ENCODE peak calls at places on chromosomes 7 and 10, in four cellular contexts. One of them, this sample, is unnamed.
A peak's percentile ranks its signal among the peaks of the same experiment; 100 is the strongest.

GRCh38 chr10:33238643-33239042 is 95.8 kb downstream of the NRP1 start:
- DNase-seq in right lobe of liver: no peak
- DNase-seq in endodermal cell: no peak
- DNase-seq in GM23338: no peak
- DNase-seq in this sample: no peak

GRCh38 chr7:27198871-27199801 is 755 bp downstream of the HOXA13 start:
- DNase-seq in endodermal cell: peak; percentile 83
- DNase-seq in right lobe of liver: no peak
- DNase-seq in GM23338: peak; percentile 70
- DNase-seq in this sample: no peak

GRCh38 chr7:24728503-24729364 is 28.5 kb downstream of the GSDME start:
- DNase-seq in endodermal cell: no peak
- DNase-seq in right lobe of liver: no peak
- DNase-seq in GM23338: no peak
- DNase-seq in this sample: no peak

GRCh38 chr10:132498562-132499366 is 38.8 kb upstream of the INPP5A start:
- DNase-seq in right lobe of liver: no peak
- DNase-seq in endodermal cell: no peak
- DNase-seq in GM23338: no peak
- DNase-seq in this sample: no peak

GRCh38 chr7:19408821-19409220 is 263.6 kb upstream of the FERD3L start:
- DNase-seq in GM23338: no peak
- DNase-seq in right lobe of liver: no peak
- DNase-seq in endodermal cell: no peak
- DNase-seq in this sample: no peak

GRCh38 chr7:130758429-130759056 is 24.5 kb upstream of the KLF14 start:
- DNase-seq in right lobe of liver: no peak
- DNase-seq in GM23338: peak; percentile 68
- DNase-seq in endodermal cell: no peak
- DNase-seq in this sample: no peak

GRCh38 chr7:128892521-128893250 is 17.8 kb downstream of the KCP start:
- DNase-seq in GM23338: no peak
- DNase-seq in endodermal cell: no peak
- DNase-seq in right lobe of liver: no peak
- DNase-seq in this sample: no peak

GRCh38 chr7:158495780-158496179 is 91.8 kb downstream of the PTPRN2 start:
- DNase-seq in endodermal cell: peak; percentile 87
- DNase-seq in GM23338: peak; percentile 67
- DNase-seq in right lobe of liver: no peak
- DNase-seq in this sample: no peak

GRCh38 chr7:111168182-111168581 is 77.3 kb downstream of the LRRN3 start:
- DNase-seq in right lobe of liver: no peak
- DNase-seq in endodermal cell: no peak
- DNase-seq in GM23338: no peak
- DNase-seq in this sample: no peak

GRCh38 chr10:58335306-58336005 is 650 bp downstream of the UBE2D1 start:
- DNase-seq in right lobe of liver: peak; percentile 50
- DNase-seq in GM23338: peak; percentile 53
- DNase-seq in endodermal cell: peak; percentile 77
- DNase-seq in this sample: no peak

GRCh38 chr7:157339777-157340677 is 3.2 kb downstream of the DNAJB6 start:
- DNase-seq in endodermal cell: peak; percentile 88
- DNase-seq in right lobe of liver: peak; percentile 62
- DNase-seq in GM23338: peak; percentile 78
- DNase-seq in this sample: peak; percentile 45

GRCh38 chr10:27158421-27158820 is 3.3 kb downstream of the MASTL start:
- DNase-seq in right lobe of liver: no peak
- DNase-seq in endodermal cell: no peak
- DNase-seq in GM23338: no peak
- DNase-seq in this sample: no peak

GRCh38 chr10:75438275-75438674 is 6.9 kb downstream of the LRMDA start:
- DNase-seq in endodermal cell: no peak
- DNase-seq in right lobe of liver: peak; percentile 83
- DNase-seq in GM23338: no peak
- DNase-seq in this sample: no peak

GRCh38 chr10:14356921-14357320 is 26.2 kb upstream of the FRMD4A start:
- DNase-seq in GM23338: no peak
- DNase-seq in right lobe of liver: no peak
- DNase-seq in endodermal cell: no peak
- DNase-seq in this sample: no peak

GRCh38 chr10:29306688-29307087 is 17.8 kb downstream of the LYZL1 start:
- DNase-seq in GM23338: no peak
- DNase-seq in endodermal cell: no peak
- DNase-seq in right lobe of liver: no peak
- DNase-seq in this sample: no peak
- TF ChIP-seq CTCF in GM23338: no peak
- TF ChIP-seq CTCF in endodermal cell: no peak
- TF ChIP-seq CTCF in right lobe of liver: no peak
- TF ChIP-seq CTCF in this sample: no peak

DNA sequence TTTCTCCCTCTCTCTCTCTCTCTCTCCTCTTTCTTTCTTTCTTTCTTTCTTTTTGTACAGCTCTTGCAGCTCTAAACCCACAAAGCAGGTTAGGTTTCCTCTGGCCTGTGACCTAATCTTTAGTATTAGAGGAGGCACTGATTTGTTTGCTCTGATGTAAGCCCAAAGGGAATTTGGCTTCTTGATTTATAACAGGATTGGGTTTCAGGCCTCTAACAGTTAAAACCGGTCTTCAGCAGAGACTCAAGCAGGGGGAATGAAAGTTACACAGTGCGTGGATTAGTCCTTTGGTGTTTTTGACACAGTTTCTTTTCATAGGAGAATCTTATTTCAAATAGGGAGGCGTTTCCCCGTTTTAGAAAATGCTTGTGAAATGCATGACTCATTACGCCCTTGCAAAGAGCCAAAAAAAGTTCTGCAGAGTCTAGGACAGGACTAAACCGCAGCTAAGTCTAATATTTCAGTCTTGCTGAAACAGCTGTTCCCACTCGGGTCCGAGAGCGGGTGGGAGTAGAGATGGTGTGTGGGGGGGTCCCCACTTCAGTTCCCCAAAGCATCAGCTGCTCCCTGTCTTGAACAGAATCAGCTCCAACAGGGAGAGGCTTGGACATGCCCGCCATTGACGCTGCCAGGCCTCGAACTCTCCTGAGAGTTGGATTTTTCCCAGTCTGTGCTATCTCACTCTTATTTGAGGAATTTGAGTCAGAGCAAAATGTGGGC is 296.5 kb upstream of the PITRM1 start:
- DNase-seq in GM23338: no peak
- DNase-seq in right lobe of liver: no peak
- DNase-seq in endodermal cell: no peak
- DNase-seq in this sample: no peak
- H3K4me1 ChIP-seq in GM23338: peaks cover 15% of the 10 kb centered on the region
- H3K4me1 ChIP-seq in right lobe of liver: no peaks in the 10 kb centered on the region
- H3K4me1 ChIP-seq in endodermal cell: no peaks in the 10 kb centered on the region
- H3K4me1 ChIP-seq in this sample: peaks cover 10% of the 10 kb centered on the region

GRCh38 chr10:120946497-120946896 is 95.3 kb downstream of the WDR11 start:
- DNase-seq in endodermal cell: no peak
- DNase-seq in GM23338: no peak
- DNase-seq in right lobe of liver: no peak
- DNase-seq in this sample: no peak

GRCh38 chr10:120951288-120951687 is 100.1 kb downstream of the WDR11 start:
- DNase-seq in GM23338: peak; percentile 14
- DNase-seq in right lobe of liver: no peak
- DNase-seq in endodermal cell: peak; percentile 55
- DNase-seq in this sample: no peak

GRCh38 chr10:120948889-120949382 is 97.8 kb downstream of the WDR11 start:
- DNase-seq in endodermal cell: peak; percentile 92
- DNase-seq in right lobe of liver: peak; percentile 60
- DNase-seq in GM23338: peak; percentile 86
- DNase-seq in this sample: no peak

GRCh38 chr10:120950103-120950561 is 99.0 kb downstream of the WDR11 start:
- DNase-seq in GM23338: peak; percentile 64
- DNase-seq in endodermal cell: peak; percentile 86
- DNase-seq in right lobe of liver: no peak
- DNase-seq in this sample: no peak

GRCh38 chr10:120949511-120950102 is 98.4 kb downstream of the WDR11 start:
- DNase-seq in endodermal cell: peak; percentile 72
- DNase-seq in GM23338: peak; percentile 48
- DNase-seq in right lobe of liver: no peak
- DNase-seq in this sample: no peak
- H3K4me3 ChIP-seq in endodermal cell: peak overlapping the region; percentile 79
- H3K4me3 ChIP-seq in GM23338: peak overlapping the region; percentile 84
- H3K4me3 ChIP-seq in right lobe of liver: no peak overlapping the region
- H3K4me3 ChIP-seq in this sample: peak overlapping the region; percentile 44

GRCh38 chr7:100109521-100110163 is 8.2 kb downstream of the AP4M1 start:
- DNase-seq in endodermal cell: no peak
- DNase-seq in GM23338: no peak
- DNase-seq in right lobe of liver: no peak
- DNase-seq in this sample: no peak
- TF ChIP-seq CTCF in endodermal cell: peak; percentile 54
- TF ChIP-seq CTCF in GM23338: peak; percentile 26
- TF ChIP-seq CTCF in right lobe of liver: no peak
- TF ChIP-seq CTCF in this sample: no peak

GRCh38 chr7:44315504-44315903 is 9.9 kb downstream of the CAMK2B start:
- DNase-seq in GM23338: no peak
- DNase-seq in endodermal cell: no peak
- DNase-seq in right lobe of liver: no peak
- DNase-seq in this sample: no peak
- H3K4me1 ChIP-seq in GM23338: no peaks in the 10 kb centered on the region
- H3K4me1 ChIP-seq in endodermal cell: no peaks in the 10 kb centered on the region
- H3K4me1 ChIP-seq in right lobe of liver: no peaks in the 10 kb centered on the region
- H3K4me1 ChIP-seq in this sample: no peaks in the 10 kb centered on the region

GRCh38 chr7:149790754-149791360 is 17.5 kb upstream of the ZNF467 start:
- DNase-seq in right lobe of liver: no peak
- DNase-seq in GM23338: no peak
- DNase-seq in endodermal cell: no peak
- DNase-seq in this sample: no peak

GRCh38 chr7:149787428-149788299 is 14.3 kb upstream of the ZNF467 start:
- DNase-seq in GM23338: peak; percentile 58
- DNase-seq in endodermal cell: peak; percentile 73
- DNase-seq in right lobe of liver: no peak
- DNase-seq in this sample: peak; percentile 20

GRCh38 chr7:149788300-149788851 is 15.0 kb upstream of the ZNF467 start:
- DNase-seq in endodermal cell: no peak
- DNase-seq in GM23338: no peak
- DNase-seq in right lobe of liver: peak; percentile 92
- DNase-seq in this sample: no peak

GRCh38 chr7:149790146-149790548 is 16.8 kb upstream of the ZNF467 start:
- DNase-seq in endodermal cell: peak; percentile 89
- DNase-seq in right lobe of liver: no peak
- DNase-seq in GM23338: peak; percentile 85
- DNase-seq in this sample: no peak

GRCh38 chr7:149789101-149789500 is 15.7 kb upstream of the ZNF467 start:
- DNase-seq in GM23338: no peak
- DNase-seq in endodermal cell: no peak
- DNase-seq in right lobe of liver: no peak
- DNase-seq in this sample: no peak
- H3K4me3 ChIP-seq in GM23338: no peak overlapping the region
- H3K4me3 ChIP-seq in endodermal cell: no peak overlapping the region
- H3K4me3 ChIP-seq in right lobe of liver: no peak overlapping the region
- H3K4me3 ChIP-seq in this sample: no peak overlapping the region

DNA sequence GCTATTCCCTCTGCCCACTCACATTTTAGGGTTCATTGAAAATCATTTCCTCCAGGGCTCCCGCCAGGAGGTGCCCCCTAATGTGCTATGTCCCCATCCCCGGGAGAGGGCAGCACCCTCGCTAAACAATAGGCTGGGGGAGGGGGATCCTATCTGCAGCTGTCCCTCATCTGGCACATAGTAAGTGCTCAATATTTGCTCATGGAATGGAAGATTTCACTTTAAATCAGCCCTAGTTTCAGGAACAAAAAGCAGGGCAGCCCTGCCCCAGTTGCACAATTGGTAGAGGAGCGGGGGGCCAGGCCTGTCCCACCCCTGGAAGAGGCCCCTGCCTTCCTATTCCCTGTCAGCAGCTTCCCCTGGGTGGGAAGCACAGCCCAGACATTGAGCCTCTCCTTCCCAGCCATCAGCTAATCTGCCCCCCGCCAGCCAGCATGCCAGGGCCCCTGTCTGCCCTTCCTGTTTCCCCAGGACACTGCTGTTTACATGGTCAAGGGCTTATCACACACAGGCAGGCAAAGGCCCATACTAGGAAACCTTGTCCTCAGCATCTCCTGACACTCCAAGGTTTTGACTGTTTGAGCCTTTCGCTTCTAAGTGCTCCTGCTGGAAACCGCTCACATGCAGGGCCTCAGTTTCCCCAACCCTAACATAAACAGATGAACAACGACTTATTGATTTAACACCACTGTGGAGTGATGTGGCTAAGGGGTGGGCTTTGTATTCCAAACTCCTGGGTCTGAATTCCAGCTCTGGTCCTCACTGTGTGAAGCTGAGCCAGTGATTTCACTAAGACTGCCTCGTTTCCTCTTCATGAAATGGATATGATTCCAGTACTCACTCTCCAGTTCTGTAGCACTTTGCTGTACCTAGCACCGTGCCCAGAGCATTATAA is 130.7 kb upstream of the ZMIZ1 start:
- DNase-seq in endodermal cell: peak; percentile 79
- DNase-seq in GM23338: peak; percentile 20
- DNase-seq in right lobe of liver: no peak
- DNase-seq in this sample: no peak
- TF ChIP-seq CTCF in endodermal cell: peak; percentile 49
- TF ChIP-seq CTCF in GM23338: no peak
- TF ChIP-seq CTCF in right lobe of liver: no peak
- TF ChIP-seq CTCF in this sample: no peak

This sample was measured in CD8-positive, alpha-beta T cell.